ENCODE peak calls at places on chromosomes 13 and 19, in nine cellular contexts. F is psoas muscle; C is DMS 273 treated with DMSO at 0.1 percent for 48 hours; N is NCI-H524; W is CD8-positive, alpha-beta memory T cell; H is adipocyte; M is HCT116; Q is lower leg skin; O is progenitor cell of endocrine pancreas. X is an unnamed sample.

GRCh38 chr13:113083402-113084061 is 22.1 kb upstream of the F7 start:
- DNase-seq in F (peak), C (peak), N (peak), W (no peak), H (no peak), M (peak), Q (no peak), O (no peak), X (peak)

GRCh38 chr13:32415019-32415418 is 12.9 kb downstream of the N4BP2L1 start:
- DNase-seq in F (no peak), C (no peak), N (peak), W (no peak), H (peak), M (peak), Q (no peak), O (no peak), X (peak)

GRCh38 chr13:99523838-99524237 is 22.6 kb downstream of the TM9SF2 start:
- DNase-seq in F (no peak), C (no peak), N (no peak), W (no peak), H (no peak), M (no peak), Q (no peak), O (no peak), X (no peak)

GRCh38 chr13:24737042-24737441 is 26.9 kb upstream of the RNF17 start:
- DNase-seq in F (no peak), C (no peak), N (no peak), W (no peak), H (no peak), M (no peak), Q (no peak), O (no peak), X (no peak)

GRCh38 chr13:105255472-105255871 is 1280.0 kb downstream of the EFNB2 start:
- DNase-seq in F (no peak), C (no peak), N (no peak), W (no peak), H (no peak), M (no peak), Q (no peak), O (no peak), X (no peak)

GRCh38 chr19:49336482-49337266 is 1.5 kb downstream of the CD37 start:
- DNase-seq in F (no peak), C (no peak), N (no peak), W (no peak), H (no peak), M (no peak), Q (peak), O (no peak), X (no peak)

GRCh38 chr13:110390572-110390971 is 83.5 kb downstream of the COL4A2 start:
- DNase-seq in F (no peak), C (no peak), N (no peak), W (no peak), H (peak), M (no peak), Q (no peak), O (no peak), X (peak)

GRCh38 chr13:43874512-43875092 is 4.9 kb downstream of the CCDC122 start:
- DNase-seq in F (no peak), C (peak), N (peak), W (peak), H (peak), M (no peak), Q (no peak), O (no peak), X (peak)

GRCh38 chr19:8110931-8111330 is 38.5 kb downstream of the FBN3 start:
- DNase-seq in F (no peak), C (no peak), N (no peak), W (no peak), H (no peak), M (no peak), Q (no peak), O (no peak), X (no peak)

GRCh38 chr19:12785431-12786011 is 5.8 kb upstream of the JUNB start:
- DNase-seq in F (no peak), C (no peak), N (no peak), W (no peak), H (no peak), M (no peak), Q (no peak), O (no peak), X (peak)

GRCh38 chr19:40960780-40961179 is 30.3 kb upstream of the CYP2B6 start:
- DNase-seq in F (no peak), C (no peak), N (no peak), W (no peak), H (no peak), M (no peak), Q (peak), O (no peak), X (no peak)

GRCh38 chr13:28623782-28624706 is 34.9 kb upstream of the POMP start:
- DNase-seq in F (no peak), C (peak), N (peak), W (no peak), H (no peak), M (no peak), Q (no peak), O (no peak), X (peak)

GRCh38 chr13:48214519-48215121 is 18.4 kb upstream of the ITM2B start:
- DNase-seq in F (no peak), C (no peak), N (no peak), W (no peak), H (no peak), M (no peak), Q (no peak), O (no peak), X (no peak)

GRCh38 chr13:96020155-96020575 is 33.0 kb downstream of the UGGT2 start:
- DNase-seq in F (no peak), C (peak), N (peak), W (no peak), H (peak), M (peak), Q (no peak), O (no peak), X (peak)

GRCh38 chr19:5893907-5894703 is 9.5 kb downstream of the NDUFA11 start:
- DNase-seq in F (no peak), C (no peak), N (no peak), W (no peak), H (no peak), M (no peak), Q (no peak), O (no peak), X (no peak)

GRCh38 chr13:55777612-55778011 is 1363.1 kb upstream of the PRR20A start:
- DNase-seq in F (no peak), C (no peak), N (no peak), W (no peak), H (no peak), M (no peak), Q (no peak), O (no peak), X (no peak)

GRCh38 chr19:13872695-13873389 is 4.1 kb upstream of the NANOS3 start:
- DNase-seq in F (no peak), C (no peak), N (no peak), W (peak), H (no peak), M (no peak), Q (no peak), O (no peak), X (no peak)

GRCh38 chr13:110874508-110874960 is 40.3 kb downstream of the ANKRD10 start:
- DNase-seq in F (peak), C (no peak), N (peak), W (peak), H (peak), M (peak), Q (peak), O (peak), X (peak)

GRCh38 chr13:83485101-83485500 is 397.2 kb downstream of the SLITRK1 start:
- DNase-seq in F (no peak), C (no peak), N (no peak), W (no peak), H (no peak), M (no peak), Q (no peak), O (no peak), X (no peak)

GRCh38 chr19:45881909-45882528 is 3.9 kb downstream of the IRF2BP1 start:
- DNase-seq in F (no peak), C (no peak), N (peak), W (no peak), H (no peak), M (no peak), Q (no peak), O (peak), X (no peak)

GRCh38 chr13:46478641-46479040 is 74.3 kb upstream of the LRCH1 start:
- DNase-seq in F (no peak), C (no peak), N (no peak), W (no peak), H (no peak), M (no peak), Q (no peak), O (no peak), X (peak)

GRCh38 chr19:46624958-46625661 is at the start of gene PTGIR:
- DNase-seq in F (peak), C (no peak), N (no peak), W (no peak), H (peak), M (no peak), Q (peak), O (no peak), X (peak)

GRCh38 chr13:57630661-57631606 is 610 bp upstream of the PCDH17 start:
- DNase-seq in F (no peak), C (no peak), N (peak), W (no peak), H (peak), M (no peak), Q (no peak), O (no peak), X (peak)

GRCh38 chr19:52665047-52665446 is 26.9 kb upstream of the ZNF83 start:
- DNase-seq in F (no peak), C (no peak), N (no peak), W (no peak), H (no peak), M (no peak), Q (no peak), O (no peak), X (no peak)

GRCh38 chr13:106291006-106291405 is 244.5 kb downstream of the EFNB2 start:
- DNase-seq in F (no peak), C (no peak), N (no peak), W (no peak), H (peak), M (no peak), Q (no peak), O (no peak), X (peak)

GRCh38 chr13:52159159-52159982 is at the start of gene NEK3:
- DNase-seq in F (peak), C (peak), N (peak), W (peak), H (peak), M (peak), Q (peak), O (peak), X (peak)

GRCh38 chr13:40496035-40496810 is 170.2 kb downstream of the FOXO1 start:
- DNase-seq in F (no peak), C (no peak), N (no peak), W (no peak), H (no peak), M (no peak), Q (no peak), O (no peak), X (no peak)

GRCh38 chr19:32570081-32570785 is 10.8 kb upstream of the PDCD5 start:
- DNase-seq in F (peak), C (peak), N (peak), W (peak), H (peak), M (peak), Q (no peak), O (peak), X (peak)

GRCh38 chr13:73691891-73692290 is 442.3 kb downstream of the KLF12 start:
- DNase-seq in F (no peak), C (no peak), N (no peak), W (no peak), H (no peak), M (no peak), Q (no peak), O (no peak), X (no peak)

GRCh38 chr13:50082426-50083283 is 67.4 kb downstream of the KCNRG start:
- DNase-seq in F (peak), C (peak), N (peak), W (peak), H (peak), M (peak), Q (no peak), O (peak), X (peak)

GRCh38 chr13:36778083-36778671 is 40.8 kb upstream of the RFXAP start:
- DNase-seq in F (no peak), C (no peak), N (peak), W (no peak), H (peak), M (no peak), Q (no peak), O (no peak), X (peak)

GRCh38 chr13:111912453-111912866 is 154.5 kb upstream of the SOX1 start:
- DNase-seq in F (no peak), C (no peak), N (no peak), W (no peak), H (no peak), M (no peak), Q (peak), O (peak), X (no peak)

GRCh38 chr13:26679945-26680516 is 80.6 kb downstream of the GPR12 start:
- DNase-seq in F (no peak), C (peak), N (peak), W (no peak), H (peak), M (no peak), Q (no peak), O (no peak), X (no peak)

GRCh38 chr13:76004411-76004810 is 368.3 kb downstream of the LMO7 start:
- DNase-seq in F (no peak), C (no peak), N (no peak), W (no peak), H (peak), M (no peak), Q (no peak), O (no peak), X (no peak)

GRCh38 chr13:113209336-113209879 is at the start of gene CUL4A:
- DNase-seq in F (peak), C (no peak), N (peak), W (peak), H (peak), M (peak), Q (peak), O (peak), X (peak)

GRCh38 chr19:4103073-4103418 is 20.9 kb downstream of the MAP2K2 start:
- DNase-seq in F (peak), C (no peak), N (no peak), W (no peak), H (peak), M (no peak), Q (no peak), O (no peak), X (peak)

GRCh38 chr19:7427944-7428343 is 60.9 kb downstream of the PEX11G start:
- DNase-seq in F (no peak), C (no peak), N (no peak), W (no peak), H (peak), M (no peak), Q (no peak), O (no peak), X (no peak)